ENCODE peak calls at places on chromosomes 11 and 22, in ten cellular contexts. T is H1, P is A549, O is esophagus muscularis mucosa, N is suprapubic skin, A is ovary, H is K562, J is GM12878, Z is transverse colon, I is HepG2. S is an unnamed sample.

GRCh38 chr22:25728064-25728463 is 13.9 kb upstream of the MYO18B start:
- DNase-seq in I (no peak), Z (no peak), A (no peak), T (no peak), N (no peak), O (no peak), J (no peak), P (no peak), H (no peak), S (no peak)

GRCh38 chr11:67406969-67407699 is 3.3 kb downstream of the TBC1D10C start:
- DNase-seq in Z (no peak), T (no peak), H (peak), I (no peak), N (no peak), J (no peak), P (no peak), O (no peak), A (no peak), S (no peak)

GRCh38 chr22:42336527-42337227 is 66.2 kb upstream of the TCF20 start:
- DNase-seq in O (no peak), H (no peak), A (no peak), J (no peak), T (no peak), I (no peak), N (no peak), P (no peak), Z (no peak), S (no peak)

GRCh38 chr22:46754110-46754799 is 8.2 kb upstream of the TBC1D22A start:
- DNase-seq in T (no peak), I (peak), Z (peak), P (peak), O (peak), A (peak), J (no peak), N (peak), H (peak), S (peak)

GRCh38 chr11:61041755-61042518 is 60.4 kb upstream of the CD5 start:
- DNase-seq in J (no peak), T (no peak), P (no peak), A (peak), H (no peak), O (no peak), Z (peak), I (no peak), N (no peak), S (no peak)

GRCh38 chr11:13233173-13233572 is 44.4 kb upstream of the BMAL1 start:
- DNase-seq in H (no peak), N (no peak), J (no peak), Z (no peak), T (no peak), I (no peak), P (no peak), O (no peak), A (no peak), S (no peak)

GRCh38 chr11:125433454-125434121 is 62.5 kb downstream of the FEZ1 start:
- DNase-seq in T (peak), P (peak), A (peak), I (peak), J (no peak), N (no peak), H (peak), Z (peak), O (no peak), S (no peak)

GRCh38 chr11:47592276-47592675 is 1.9 kb downstream of the C1QTNF4 start:
- DNase-seq in P (no peak), Z (no peak), A (no peak), I (no peak), H (no peak), T (no peak), J (no peak), N (no peak), O (no peak), S (no peak)

GRCh38 chr22:20464096-20464614 is 26.5 kb upstream of the SCARF2 start:
- DNase-seq in I (no peak), J (no peak), H (no peak), A (no peak), T (no peak), O (no peak), P (no peak), Z (no peak), N (no peak), S (no peak)

GRCh38 chr22:26066534-26066933 is 102.7 kb upstream of the SEZ6L start:
- DNase-seq in P (no peak), H (no peak), A (no peak), T (peak), J (no peak), N (no peak), O (no peak), I (no peak), Z (no peak), S (no peak)

GRCh38 chr11:75223954-75224643 is 16.5 kb upstream of the TPBGL start:
- DNase-seq in N (no peak), J (no peak), A (no peak), H (peak), P (peak), I (peak), O (no peak), T (no peak), Z (no peak), S (no peak)

GRCh38 chr11:118790357-118791014 is 478 bp downstream of the DDX6 start:
- DNase-seq in T (peak), Z (peak), I (peak), A (peak), N (peak), O (peak), P (peak), H (peak), J (peak), S (peak)

GRCh38 chr11:65945430-65945911 is at the start of gene TSGA10IP:
- DNase-seq in T (peak), J (no peak), H (no peak), N (no peak), A (no peak), O (no peak), I (no peak), Z (no peak), P (no peak), S (no peak)

GRCh38 chr11:70455354-70455753 is 57.0 kb downstream of the CTTN start:
- DNase-seq in I (no peak), Z (no peak), T (no peak), J (no peak), P (no peak), H (no peak), N (no peak), O (no peak), A (no peak), S (no peak)

GRCh38 chr11:70460959-70461358 is 62.6 kb downstream of the CTTN start:
- DNase-seq in Z (no peak), T (no peak), O (no peak), A (no peak), I (no peak), J (no peak), P (no peak), N (no peak), H (no peak), S (no peak)

GRCh38 chr11:70460111-70460510 is 61.8 kb downstream of the CTTN start:
- DNase-seq in O (no peak), T (no peak), A (no peak), P (no peak), I (no peak), N (no peak), J (no peak), Z (no peak), H (no peak), S (no peak)

GRCh38 chr11:70454197-70454767 is 56.0 kb downstream of the CTTN start:
- DNase-seq in H (no peak), Z (no peak), J (peak), N (no peak), A (no peak), I (no peak), T (no peak), P (no peak), O (no peak), S (no peak)

GRCh38 chr11:70456921-70457532 is 58.7 kb downstream of the CTTN start:
- DNase-seq in H (peak), I (peak), N (no peak), Z (no peak), O (no peak), P (no peak), T (no peak), A (no peak), J (no peak), S (no peak)
- TF ChIP-seq EP300 in H (no peak), I (no peak), N (no peak), Z (no peak), O (no peak), P (no peak), T (no peak), A (no peak), J (no peak), S (no peak)

DNA sequence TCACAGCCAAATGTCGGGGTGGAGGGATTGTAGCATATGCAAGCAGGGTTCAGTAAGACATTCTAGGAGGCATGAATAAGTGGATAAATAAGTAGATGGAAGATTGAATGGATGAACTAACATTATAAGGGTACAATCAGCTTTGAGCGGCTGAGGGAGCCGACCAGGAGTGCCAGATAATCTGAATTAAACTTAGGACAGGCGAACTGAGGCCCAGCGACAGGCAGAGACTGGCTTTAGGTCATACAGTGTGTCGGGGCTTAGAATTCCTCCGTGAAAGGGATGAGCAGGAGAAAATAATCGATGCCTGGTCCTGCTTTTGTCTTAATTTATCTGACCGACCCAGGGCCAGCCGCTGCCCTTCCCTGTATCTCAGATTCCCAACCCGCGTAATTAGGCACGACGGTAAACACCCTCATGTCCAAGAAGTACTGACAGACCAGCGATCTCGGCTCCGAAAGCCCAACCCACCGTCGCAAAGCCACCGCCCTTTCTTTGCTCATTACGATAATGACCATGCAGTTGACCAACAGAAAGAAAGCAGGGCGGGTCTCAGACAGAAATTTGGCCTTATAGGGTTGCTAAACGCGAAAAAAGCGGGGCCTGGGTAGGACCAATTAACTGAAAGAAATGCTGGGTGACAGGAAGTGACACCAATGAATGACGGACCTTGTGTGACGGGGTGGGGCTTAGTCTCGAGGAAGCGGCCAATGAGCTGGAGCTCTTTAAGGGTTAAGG is 523 bp downstream of the ANAPC15 start:
- DNase-seq in H (peak), P (peak), O (peak), T (no peak), Z (peak), N (peak), I (peak), J (peak), A (peak), S (peak)
- TF ChIP-seq POLR2A in H (peak), P (peak), O (peak), T (no peak), Z (peak), N (peak), I (no peak), J (peak), A (peak), S (peak)

DNA sequence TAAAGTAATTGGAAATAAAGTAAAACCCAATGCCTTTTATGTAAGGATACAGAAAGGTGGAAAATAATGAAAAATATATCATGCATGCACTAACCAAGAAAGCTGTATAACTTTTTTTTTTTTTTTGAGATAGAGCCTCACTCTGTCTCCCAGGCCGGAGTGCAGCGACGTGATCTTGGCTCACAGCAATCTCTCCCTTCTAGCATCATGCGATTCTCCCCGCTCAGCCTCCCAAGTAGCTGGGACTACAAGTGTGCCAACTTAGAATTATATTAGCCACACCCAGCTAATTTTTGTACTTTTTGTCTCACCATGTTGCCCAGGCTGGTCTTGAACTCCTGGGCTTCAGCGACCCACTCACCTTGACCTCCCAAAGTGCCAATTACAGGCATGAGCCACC is 4.5 kb downstream of the GGT5 start:
- DNase-seq in Z (no peak), P (no peak), T (no peak), N (no peak), J (no peak), H (no peak), A (no peak), I (no peak), O (no peak), S (no peak)
- H3K4me3 ChIP-seq in Z (no peak), P (no peak), T (no peak), N (no peak), J (no peak), H (no peak), A (no peak), I (no peak), O (no peak), S (no peak)

GRCh38 chr11:1953489-1954284 is 6.6 kb downstream of the MRPL23 start:
- DNase-seq in T (no peak), H (no peak), A (no peak), O (no peak), I (no peak), Z (no peak), N (peak), J (no peak), P (no peak), S (peak)
- TF ChIP-seq EP300 in T (no peak), H (no peak), A (no peak), O (no peak), I (no peak), Z (no peak), N (no peak), J (no peak), P (no peak), S (no peak)

DNA sequence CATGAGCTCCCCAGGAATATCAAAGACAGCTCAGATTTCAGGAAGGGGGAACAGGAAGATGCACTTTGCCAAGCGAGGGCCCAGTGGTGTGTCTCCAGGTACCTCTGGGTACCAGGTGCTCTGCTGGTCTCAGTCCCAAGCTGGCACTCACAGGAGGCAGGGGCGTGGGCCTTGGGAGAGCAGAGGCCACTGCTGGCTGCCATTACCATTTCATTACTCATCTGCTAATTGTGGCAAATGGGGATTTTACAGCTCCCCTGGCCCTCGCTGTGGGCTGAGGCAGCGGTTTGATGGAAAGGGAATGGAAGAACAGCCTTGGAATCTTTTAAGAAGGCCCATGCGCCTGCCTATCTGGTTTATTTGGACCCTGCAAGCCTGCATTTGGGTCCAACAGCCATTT is 192.0 kb upstream of the NAV2 start:
- DNase-seq in Z (no peak), T (no peak), J (no peak), H (no peak), N (no peak), O (no peak), I (no peak), P (no peak), A (no peak), S (no peak)
- TF ChIP-seq POLR2A in Z (no peak), T (no peak), J (no peak), H (no peak), N (no peak), O (no peak), I (no peak), P (no peak), A (no peak), S (no peak)

DNA sequence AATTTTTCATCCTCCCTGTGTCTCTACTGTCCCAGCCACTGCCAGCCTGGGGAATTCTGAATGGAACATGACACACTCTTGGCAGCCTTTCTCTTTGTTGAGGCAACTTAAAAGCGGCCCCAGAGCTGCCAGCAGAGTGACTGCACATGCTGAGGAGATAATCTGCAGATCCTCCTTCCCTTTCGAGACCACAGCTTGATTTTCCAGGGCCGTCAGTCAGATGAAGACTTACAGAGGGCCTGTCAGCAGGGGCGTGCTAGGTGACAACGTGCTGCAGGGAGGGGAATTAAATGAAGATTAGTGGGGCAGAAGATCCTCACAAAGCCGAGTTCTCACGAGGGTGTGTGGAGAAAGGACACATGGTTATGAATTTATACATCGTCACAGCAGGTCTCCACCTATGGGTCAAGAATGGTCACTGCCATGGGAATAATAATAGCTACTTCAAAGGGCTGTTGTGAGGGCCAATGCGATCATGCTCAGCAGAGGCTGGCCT is 193.5 kb upstream of the PITPNB start:
- DNase-seq in A (peak), I (peak), O (no peak), H (peak), Z (no peak), T (no peak), N (peak), J (no peak), P (no peak), S (peak)
- H3K4me3 ChIP-seq in A (no peak), I (no peak), O (no peak), H (no peak), Z (no peak), T (no peak), N (no peak), J (no peak), P (no peak), S (no peak)

DNA sequence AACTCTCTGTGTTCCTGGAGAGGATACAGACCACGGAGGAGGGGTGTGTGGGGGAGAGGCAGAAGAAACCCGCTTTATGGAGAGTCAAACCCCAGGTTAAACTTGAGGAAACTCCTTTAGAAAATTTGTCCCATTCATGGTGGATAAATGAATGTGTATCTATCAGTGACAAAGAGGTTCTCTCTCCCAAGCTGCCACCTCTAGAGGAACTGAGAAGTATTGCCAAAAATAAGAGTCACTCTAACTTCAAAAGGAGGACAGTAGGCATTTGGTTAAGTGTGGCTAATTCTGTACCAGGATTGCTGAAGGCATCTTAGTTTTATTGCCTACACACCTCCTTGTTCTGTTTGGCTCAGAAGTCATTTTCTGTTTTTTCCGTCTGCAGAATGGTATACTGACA is 189.0 kb upstream of the MPPED2 start:
- DNase-seq in T (no peak), Z (no peak), A (no peak), J (no peak), H (no peak), I (no peak), O (no peak), N (no peak), P (no peak), S (no peak)
- TF ChIP-seq EP300 in T (no peak), Z (no peak), A (no peak), J (no peak), H (no peak), I (no peak), O (no peak), N (no peak), P (no peak), S (no peak)

GRCh38 chr11:45995342-45995734 is 72.9 kb downstream of the LARGE2 start:
- DNase-seq in A (no peak), T (no peak), N (no peak), H (peak), I (no peak), J (no peak), P (no peak), Z (no peak), O (no peak), S (no peak)

GRCh38 chr11:45988922-45989321 is 66.5 kb downstream of the LARGE2 start:
- DNase-seq in T (no peak), I (no peak), J (no peak), H (no peak), O (no peak), N (no peak), Z (no peak), P (no peak), A (no peak), S (no peak)

GRCh38 chr11:45993438-45994064 is 71.1 kb downstream of the LARGE2 start:
- DNase-seq in N (no peak), Z (peak), O (no peak), A (peak), J (no peak), H (peak), T (no peak), P (no peak), I (no peak), S (no peak)

GRCh38 chr11:45997599-45997998 is 75.1 kb downstream of the LARGE2 start:
- DNase-seq in T (no peak), P (no peak), Z (no peak), A (no peak), N (no peak), O (no peak), J (no peak), I (no peak), H (peak), S (no peak)

GRCh38 chr11:45994421-45995341 is 72.2 kb downstream of the LARGE2 start:
- DNase-seq in Z (no peak), J (no peak), H (peak), N (no peak), O (no peak), T (no peak), I (no peak), P (no peak), A (no peak), S (no peak)
- TF ChIP-seq POLR2A in Z (no peak), J (no peak), H (peak), N (no peak), O (no peak), T (peak), I (no peak), P (no peak), A (no peak), S (no peak)

GRCh38 chr11:43904737-43905515 is 24.3 kb downstream of the ALKBH3 start:
- DNase-seq in H (no peak), T (no peak), J (no peak), A (no peak), N (no peak), P (no peak), Z (no peak), I (no peak), O (no peak), S (no peak)
- H3K4me3 ChIP-seq in H (no peak), T (no peak), J (no peak), A (no peak), N (no peak), P (no peak), Z (no peak), I (no peak), O (no peak), S (no peak)

GRCh38 chr11:119975561-119976152 is 162.3 kb downstream of the TRIM29 start:
- DNase-seq in I (no peak), A (no peak), P (no peak), Z (no peak), T (peak), H (no peak), N (no peak), J (no peak), O (no peak), S (no peak)
- TF ChIP-seq EP300 in I (no peak), A (no peak), P (no peak), Z (no peak), T (no peak), H (no peak), N (no peak), J (no peak), O (no peak), S (no peak)

S was measured in tibial nerve.